ENCODE peak calls at places on chromosomes 4 and X, in six cellular contexts. G is NCI-H510A treated with DMSO at 0.1 percent for 48 hours; C is activated CD8-positive, alpha-beta memory T cell treated with anti-CD3 and anti-CD28 coated beads, Interleukin-2, amount 50 U/mL, for 4 hours; I is HCT116; J is H1; D is pancreas. W is an unnamed sample.

GRCh38 chrX:4240541-4241194 is 527.2 kb upstream of the PRKX start:
- DNase-seq in G (no peak), C (no peak), I (no peak), J (no peak), D (no peak), W (no peak)

GRCh38 chrX:48461830-48462229 is 8.2 kb downstream of the SLC38A5 start:
- DNase-seq in G (no peak), C (no peak), I (no peak), J (no peak), D (no peak), W (no peak)

GRCh38 chr4:158166701-158167100 is 6.1 kb downstream of the GASK1B start:
- DNase-seq in G (no peak), C (no peak), I (no peak), J (no peak), D (no peak), W (no peak)

GRCh38 chr4:87097075-87097474 is 123.3 kb downstream of the KLHL8 start:
- DNase-seq in G (no peak), C (no peak), I (no peak), J (no peak), D (no peak), W (no peak)

GRCh38 chr4:38235338-38235737 is 275.1 kb downstream of the PTTG2 start:
- DNase-seq in G (no peak), C (no peak), I (no peak), J (no peak), D (no peak), W (no peak)

GRCh38 chrX:10117301-10117700 is 39.5 kb upstream of the CLCN4 start:
- DNase-seq in G (no peak), C (no peak), I (no peak), J (no peak), D (no peak), W (no peak)

GRCh38 chr4:86847576-86847975 is 1.6 kb downstream of the SLC10A6 start:
- DNase-seq in G (no peak), C (no peak), I (no peak), J (no peak), D (no peak), W (no peak)

GRCh38 chr4:105598787-105599186 is 46.4 kb downstream of the ARHGEF38 start:
- DNase-seq in G (no peak), C (no peak), I (no peak), J (no peak), D (no peak), W (peak)

GRCh38 chrX:144586756-144587155 is 660.5 kb upstream of the SPANXN1 start:
- DNase-seq in G (no peak), C (no peak), I (no peak), J (no peak), D (no peak), W (peak)

GRCh38 chr4:117455088-117455487 is 369.7 kb upstream of the TRAM1L1 start:
- DNase-seq in G (no peak), C (no peak), I (no peak), J (no peak), D (no peak), W (no peak)

GRCh38 chrX:13463608-13464007 is 105.8 kb upstream of the EGFL6 start:
- DNase-seq in G (peak), C (no peak), I (no peak), J (no peak), D (no peak), W (no peak)

GRCh38 chrX:45762699-45763647 is 562.3 kb upstream of the DIPK2B start:
- DNase-seq in G (no peak), C (no peak), I (no peak), J (no peak), D (no peak), W (no peak)

GRCh38 chrX:69015564-69016218 is 149.6 kb downstream of the PJA1 start:
- DNase-seq in G (no peak), C (no peak), I (no peak), J (peak), D (no peak), W (no peak)

GRCh38 chr4:176400816-176401461 is 81.2 kb downstream of the SPCS3 start:
- DNase-seq in G (no peak), C (no peak), I (no peak), J (no peak), D (no peak), W (no peak)

GRCh38 chr4:26206339-26206738 is 114.5 kb upstream of the RBPJ start:
- DNase-seq in G (no peak), C (no peak), I (no peak), J (no peak), D (no peak), W (no peak)

GRCh38 chrX:70386240-70386639 is 36.9 kb upstream of the GDPD2 start:
- DNase-seq in G (no peak), C (no peak), I (no peak), J (no peak), D (no peak), W (no peak)

GRCh38 chr4:12879500-12879899 is 604.6 kb downstream of the RAB28 start:
- DNase-seq in G (no peak), C (no peak), I (no peak), J (no peak), D (no peak), W (no peak)

GRCh38 chr4:38562751-38563198 is 101.2 kb upstream of the KLF3 start:
- DNase-seq in G (peak), C (no peak), I (no peak), J (no peak), D (no peak), W (no peak)

GRCh38 chr4:113869743-113870375 is 108.3 kb upstream of the CAMK2D start:
- DNase-seq in G (no peak), C (peak), I (peak), J (no peak), D (no peak), W (no peak)

GRCh38 chr4:11512861-11513260 is 84.2 kb upstream of the HS3ST1 start:
- DNase-seq in G (no peak), C (no peak), I (no peak), J (no peak), D (no peak), W (no peak)

GRCh38 chrX:49230500-49231232 is 2.5 kb downstream of the CACNA1F start:
- DNase-seq in G (peak), C (peak), I (no peak), J (peak), D (peak), W (peak)

GRCh38 chr4:175325230-175325629 is 407.1 kb downstream of the ADAM29 start:
- DNase-seq in G (no peak), C (no peak), I (no peak), J (no peak), D (no peak), W (no peak)

GRCh38 chrX:13092455-13092941 is 48.1 kb upstream of the FAM9C start:
- DNase-seq in G (no peak), C (peak), I (no peak), J (no peak), D (no peak), W (peak)

GRCh38 chr4:85812776-85813175 is 337.8 kb downstream of the ARHGAP24 start:
- DNase-seq in G (no peak), C (no peak), I (no peak), J (no peak), D (no peak), W (no peak)

GRCh38 chr4:57098945-57099344 is 11.2 kb downstream of the IGFBP7 start:
- DNase-seq in G (no peak), C (no peak), I (no peak), J (no peak), D (no peak), W (no peak)

GRCh38 chrX:129655547-129656248 is 942 bp upstream of the APLN start:
- DNase-seq in G (no peak), C (no peak), I (no peak), J (no peak), D (no peak), W (no peak)

GRCh38 chr4:2264481-2265041 is 2.7 kb upstream of the MXD4 start:
- DNase-seq in G (peak), C (no peak), I (no peak), J (no peak), D (peak), W (no peak)

GRCh38 chr4:182643801-182644311 is 273.3 kb downstream of the DCTD start:
- DNase-seq in G (no peak), C (no peak), I (no peak), J (no peak), D (no peak), W (no peak)

GRCh38 chr4:10977534-10977933 is 293.0 kb upstream of the CLNK start:
- DNase-seq in G (no peak), C (no peak), I (no peak), J (no peak), D (no peak), W (no peak)

GRCh38 chr4:88697588-88698329 is at the start of gene NAP1L5:
- DNase-seq in G (no peak), C (peak), I (peak), J (peak), D (peak), W (no peak)

GRCh38 chrX:151178746-151179145 is 2.4 kb downstream of the GPR50 start:
- DNase-seq in G (no peak), C (no peak), I (no peak), J (no peak), D (no peak), W (no peak)

GRCh38 chrX:132023896-132024386 is 839 bp downstream of the STK26 start:
- DNase-seq in G (peak), C (peak), I (no peak), J (peak), D (no peak), W (no peak)

GRCh38 chr4:124958812-124959211 is 246.3 kb upstream of the ANKRD50 start:
- DNase-seq in G (no peak), C (no peak), I (no peak), J (no peak), D (no peak), W (no peak)

GRCh38 chr4:172709376-172709775 is 459.2 kb upstream of the GALNT7 start:
- DNase-seq in G (peak), C (no peak), I (no peak), J (no peak), D (no peak), W (no peak)

W was measured in PC-9.